ENCODE peak calls at places on chromosomes 1 and 21, in nine cellular contexts. N, S, J, D, T, M, H, E and A are unnamed samples.

GRCh38 chr21:39523398-39523797 is 71.6 kb downstream of the SH3BGR start:
- DNase-seq in N (no peak), J (peak; percentile 78), H (no peak), S (no peak), M (no peak), T (no peak), D (no peak), E (no peak), A (no peak)

GRCh38 chr1:145828368-145829016 is 4.5 kb downstream of the POLR3C start:
- DNase-seq in M (no peak), T (no peak), D (no peak), N (no peak), E (no peak), J (no peak), S (no peak), H (no peak), A (no peak)

GRCh38 chr1:44810101-44810761 is 1.9 kb downstream of the BTBD19 start:
- DNase-seq in S (peak; percentile 16), N (no peak), M (peak; percentile 83), J (peak; percentile 51), E (peak; percentile 90), T (no peak), D (no peak), H (no peak), A (peak; percentile 57)

GRCh38 chr1:21955474-21956281 is 18.6 kb upstream of the HSPG2 start:
- DNase-seq in S (no peak), E (no peak), J (no peak), T (no peak), M (peak; percentile 65), N (no peak), D (no peak), H (no peak), A (no peak)

GRCh38 chr1:38584408-38585037 is 275.0 kb downstream of the RRAGC start:
- DNase-seq in T (no peak), H (no peak), S (no peak), M (no peak), E (no peak), J (no peak), N (no peak), D (no peak), A (no peak)

GRCh38 chr1:212621043-212621829 is 12.7 kb downstream of the ATF3 start:
- DNase-seq in T (no peak), H (peak; percentile 37), S (no peak), E (no peak), D (no peak), M (no peak), J (no peak), N (no peak), A (no peak)

GRCh38 chr1:97070366-97070765 is 348.8 kb downstream of the PTBP2 start:
- DNase-seq in N (no peak), E (no peak), M (peak; percentile 1), H (no peak), J (no peak), T (no peak), D (no peak), S (no peak), A (no peak)

GRCh38 chr1:156860639-156861423 is at the start of gene NTRK1:
- DNase-seq in S (peak; percentile 61), M (peak; percentile 93), H (no peak), N (no peak), T (peak; percentile 30), J (peak; percentile 34), E (no peak), D (no peak), A (no peak)

GRCh38 chr1:236568285-236568894 is 35.9 kb downstream of the HEATR1 start:
- DNase-seq in N (no peak), M (no peak), E (no peak), H (no peak), J (no peak), T (no peak), S (no peak), D (no peak), A (no peak)